ENCODE peak calls at places on chromosomes 13 and 19, in seven cellular contexts. One of them, this sample, is unnamed.

GRCh38 chr19:4064551-4065260 is 2.0 kb downstream of the ZBTB7A start:
- DNase-seq in mesenchymal stem cell: no peak
- DNase-seq in H1: no peak
- DNase-seq in mesendoderm: peak; percentile 53
- DNase-seq in neuronal stem cell: no peak
- DNase-seq in IMR-90: no peak
- DNase-seq in H9: peak; percentile 38
- DNase-seq in this sample: no peak

GRCh38 chr13:79987323-79987722 is 353.6 kb downstream of the SPRY2 start:
- DNase-seq in mesendoderm: no peak
- DNase-seq in neuronal stem cell: no peak
- DNase-seq in IMR-90: peak; percentile 22
- DNase-seq in H9: no peak
- DNase-seq in H1: no peak
- DNase-seq in mesenchymal stem cell: no peak
- DNase-seq in this sample: no peak

GRCh38 chr13:42373048-42373812 is 101.3 kb downstream of the AKAP11 start:
- DNase-seq in IMR-90: no peak
- DNase-seq in mesendoderm: no peak
- DNase-seq in H9: no peak
- DNase-seq in neuronal stem cell: no peak
- DNase-seq in mesenchymal stem cell: no peak
- DNase-seq in H1: no peak
- DNase-seq in this sample: no peak

GRCh38 chr19:3360494-3361383 is 5.6 kb upstream of the NFIC start:
- DNase-seq in IMR-90: no peak
- DNase-seq in H9: no peak
- DNase-seq in H1: peak; percentile 61
- DNase-seq in neuronal stem cell: no peak
- DNase-seq in mesendoderm: no peak
- DNase-seq in mesenchymal stem cell: peak; percentile 72
- DNase-seq in this sample: peak; percentile 79

GRCh38 chr13:31499274-31499673 is 240.1 kb upstream of the RXFP2 start:
- DNase-seq in mesenchymal stem cell: no peak
- DNase-seq in H9: no peak
- DNase-seq in H1: no peak
- DNase-seq in neuronal stem cell: no peak
- DNase-seq in mesendoderm: no peak
- DNase-seq in IMR-90: no peak
- DNase-seq in this sample: no peak

GRCh38 chr13:51364404-51365008 is 25.0 kb downstream of the SERPINE3 start:
- DNase-seq in mesenchymal stem cell: peak; percentile 55
- DNase-seq in mesendoderm: peak; percentile 46
- DNase-seq in H9: no peak
- DNase-seq in IMR-90: peak; percentile 79
- DNase-seq in neuronal stem cell: no peak
- DNase-seq in H1: no peak
- DNase-seq in this sample: no peak

GRCh38 chr13:109778102-109778542 is 8.3 kb downstream of the IRS2 start:
- DNase-seq in H1: no peak
- DNase-seq in neuronal stem cell: no peak
- DNase-seq in IMR-90: peak; percentile 39
- DNase-seq in mesendoderm: peak; percentile 29
- DNase-seq in H9: no peak
- DNase-seq in mesenchymal stem cell: peak; percentile 54
- DNase-seq in this sample: no peak

GRCh38 chr13:55999709-56000108 is 1141.0 kb upstream of the PRR20A start:
- DNase-seq in mesenchymal stem cell: no peak
- DNase-seq in neuronal stem cell: no peak
- DNase-seq in H1: no peak
- DNase-seq in mesendoderm: peak; percentile 47
- DNase-seq in IMR-90: no peak
- DNase-seq in H9: no peak
- DNase-seq in this sample: no peak

GRCh38 chr19:3357731-3358391 is 8.5 kb upstream of the NFIC start:
- DNase-seq in IMR-90: no peak
- DNase-seq in H1: no peak
- DNase-seq in H9: no peak
- DNase-seq in mesenchymal stem cell: no peak
- DNase-seq in mesendoderm: peak; percentile 59
- DNase-seq in neuronal stem cell: no peak
- DNase-seq in this sample: peak; percentile 94

GRCh38 chr13:49938921-49939320 is 2.8 kb upstream of the SPRYD7 start:
- DNase-seq in mesendoderm: no peak
- DNase-seq in IMR-90: no peak
- DNase-seq in H9: no peak
- DNase-seq in mesenchymal stem cell: no peak
- DNase-seq in neuronal stem cell: no peak
- DNase-seq in H1: no peak
- DNase-seq in this sample: no peak

GRCh38 chr13:23856008-23856750 is 33.0 kb downstream of the MIPEP start:
- DNase-seq in mesendoderm: peak; percentile 14
- DNase-seq in H1: no peak
- DNase-seq in H9: peak; percentile 38
- DNase-seq in neuronal stem cell: no peak
- DNase-seq in mesenchymal stem cell: no peak
- DNase-seq in IMR-90: no peak
- DNase-seq in this sample: no peak

GRCh38 chr19:35996777-35997176 is 1.8 kb downstream of the SDHAF1 start:
- DNase-seq in neuronal stem cell: no peak
- DNase-seq in IMR-90: no peak
- DNase-seq in H9: no peak
- DNase-seq in mesendoderm: no peak
- DNase-seq in H1: no peak
- DNase-seq in mesenchymal stem cell: no peak
- DNase-seq in this sample: no peak

GRCh38 chr13:51230473-51231105 is 8.4 kb downstream of the FAM124A start:
- DNase-seq in H9: peak; percentile 18
- DNase-seq in mesendoderm: no peak
- DNase-seq in mesenchymal stem cell: peak; percentile 28
- DNase-seq in neuronal stem cell: no peak
- DNase-seq in H1: no peak
- DNase-seq in IMR-90: peak; percentile 7
- DNase-seq in this sample: no peak

GRCh38 chr13:48126944-48127814 is 32.3 kb upstream of the MED4 start:
- DNase-seq in IMR-90: peak; percentile 60
- DNase-seq in H9: peak; percentile 51
- DNase-seq in H1: no peak
- DNase-seq in mesendoderm: peak; percentile 93
- DNase-seq in neuronal stem cell: peak; percentile 54
- DNase-seq in mesenchymal stem cell: peak; percentile 72
- DNase-seq in this sample: peak; percentile 82

GRCh38 chr13:114134111-114134943 is 1.9 kb upstream of the RASA3 start:
- DNase-seq in H9: no peak
- DNase-seq in neuronal stem cell: no peak
- DNase-seq in H1: no peak
- DNase-seq in mesenchymal stem cell: no peak
- DNase-seq in IMR-90: no peak
- DNase-seq in mesendoderm: no peak
- DNase-seq in this sample: no peak

GRCh38 chr19:7200739-7201138 is 93.5 kb downstream of the INSR start:
- DNase-seq in neuronal stem cell: no peak
- DNase-seq in mesendoderm: no peak
- DNase-seq in H9: no peak
- DNase-seq in IMR-90: no peak
- DNase-seq in H1: no peak
- DNase-seq in mesenchymal stem cell: no peak
- DNase-seq in this sample: no peak

GRCh38 chr13:35791191-35791902 is 314.9 kb upstream of the MAB21L1 start:
- DNase-seq in H9: no peak
- DNase-seq in mesendoderm: no peak
- DNase-seq in H1: no peak
- DNase-seq in IMR-90: peak; percentile 48
- DNase-seq in neuronal stem cell: no peak
- DNase-seq in mesenchymal stem cell: peak; percentile 8
- DNase-seq in this sample: peak; percentile 83

GRCh38 chr13:58087566-58087965 is 456.0 kb downstream of the PCDH17 start:
- DNase-seq in H1: no peak
- DNase-seq in mesenchymal stem cell: peak; percentile 67
- DNase-seq in neuronal stem cell: no peak
- DNase-seq in mesendoderm: peak; percentile 8
- DNase-seq in H9: no peak
- DNase-seq in IMR-90: no peak
- DNase-seq in this sample: no peak

GRCh38 chr13:28716511-28716910 is 2.3 kb downstream of the SLC46A3 start:
- DNase-seq in mesenchymal stem cell: peak; percentile 88
- DNase-seq in neuronal stem cell: no peak
- DNase-seq in H1: no peak
- DNase-seq in H9: no peak
- DNase-seq in mesendoderm: peak; percentile 97
- DNase-seq in IMR-90: peak; percentile 83
- DNase-seq in this sample: no peak

DNA sequence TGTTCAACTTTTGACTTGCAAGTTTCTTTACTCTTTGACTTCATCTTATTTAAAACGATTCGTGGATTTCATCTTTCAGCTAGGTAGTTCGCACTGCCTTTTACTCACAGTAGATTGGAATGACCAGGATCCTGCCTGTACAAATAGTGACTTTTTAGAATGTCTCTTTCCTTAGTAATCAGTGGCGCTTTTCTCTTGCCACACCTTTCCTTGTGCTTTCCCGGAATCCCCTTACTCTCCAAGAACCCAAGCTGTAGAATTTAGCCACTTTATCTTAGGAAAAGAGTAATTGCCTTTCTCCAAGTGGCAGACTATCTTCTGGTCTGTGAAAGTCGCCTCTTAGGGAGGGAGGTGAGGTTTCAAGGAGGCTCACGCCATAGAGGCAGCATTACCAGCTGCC is 123.4 kb downstream of the LMO7 start:
- DNase-seq in IMR-90: no peak
- DNase-seq in neuronal stem cell: no peak
- DNase-seq in mesenchymal stem cell: no peak
- DNase-seq in mesendoderm: no peak
- DNase-seq in H9: no peak
- DNase-seq in H1: no peak
- DNase-seq in this sample: peak; percentile 46
- H4K8ac ChIP-seq in IMR-90: no peak overlapping the region
- H4K8ac ChIP-seq in neuronal stem cell: no peak overlapping the region
- H4K8ac ChIP-seq in mesenchymal stem cell: peak overlapping the region; percentile 40
- H4K8ac ChIP-seq in mesendoderm: no peak overlapping the region
- H4K8ac ChIP-seq in H9: no peak overlapping the region
- H4K8ac ChIP-seq in H1: no peak overlapping the region
- H4K8ac ChIP-seq in this sample: no peak overlapping the region

GRCh38 chr13:38167164-38167822 is 182.4 kb upstream of the UFM1 start:
- DNase-seq in mesendoderm: no peak
- DNase-seq in H9: no peak
- DNase-seq in mesenchymal stem cell: no peak
- DNase-seq in IMR-90: no peak
- DNase-seq in neuronal stem cell: no peak
- DNase-seq in H1: no peak
- DNase-seq in this sample: no peak
- H4K8ac ChIP-seq in mesendoderm: no peak overlapping the region
- H4K8ac ChIP-seq in H9: no peak overlapping the region
- H4K8ac ChIP-seq in mesenchymal stem cell: no peak overlapping the region
- H4K8ac ChIP-seq in IMR-90: no peak overlapping the region
- H4K8ac ChIP-seq in neuronal stem cell: no peak overlapping the region
- H4K8ac ChIP-seq in H1: no peak overlapping the region
- H4K8ac ChIP-seq in this sample: no peak overlapping the region

GRCh38 chr13:60398949-60399589 is 2.0 kb downstream of the TDRD3 start:
- DNase-seq in mesenchymal stem cell: peak; percentile 34
- DNase-seq in IMR-90: peak; percentile 43
- DNase-seq in neuronal stem cell: no peak
- DNase-seq in H9: no peak
- DNase-seq in H1: no peak
- DNase-seq in mesendoderm: no peak
- DNase-seq in this sample: no peak

GRCh38 chr13:60398438-60398891 is 1.4 kb downstream of the TDRD3 start:
- DNase-seq in neuronal stem cell: no peak
- DNase-seq in mesenchymal stem cell: peak; percentile 4
- DNase-seq in mesendoderm: no peak
- DNase-seq in H9: no peak
- DNase-seq in IMR-90: no peak
- DNase-seq in H1: no peak
- DNase-seq in this sample: no peak

GRCh38 chr13:60396008-60396782 is 825 bp upstream of the TDRD3 start:
- DNase-seq in neuronal stem cell: peak; percentile 79
- DNase-seq in mesenchymal stem cell: peak; percentile 92
- DNase-seq in IMR-90: peak; percentile 87
- DNase-seq in mesendoderm: peak; percentile 95
- DNase-seq in H1: peak; percentile 86
- DNase-seq in H9: peak; percentile 94
- DNase-seq in this sample: peak; percentile 83

GRCh38 chr13:60397693-60398437 is 845 bp downstream of the TDRD3 start:
- DNase-seq in H9: peak; percentile 60
- DNase-seq in IMR-90: peak; percentile 67
- DNase-seq in neuronal stem cell: peak; percentile 26
- DNase-seq in H1: no peak
- DNase-seq in mesendoderm: peak; percentile 81
- DNase-seq in mesenchymal stem cell: peak; percentile 80
- DNase-seq in this sample: peak; percentile 74

GRCh38 chr13:60396783-60397692 is at the start of gene TDRD3:
- DNase-seq in mesendoderm: peak; percentile 95
- DNase-seq in H1: peak; percentile 86
- DNase-seq in IMR-90: peak; percentile 82
- DNase-seq in neuronal stem cell: peak; percentile 79
- DNase-seq in H9: peak; percentile 87
- DNase-seq in mesenchymal stem cell: peak; percentile 92
- DNase-seq in this sample: peak; percentile 86
- H4K8ac ChIP-seq in mesendoderm: peak within 1 kb of the TSS; percentile 96
- H4K8ac ChIP-seq in H1: peak within 1 kb of the TSS; percentile 89
- H4K8ac ChIP-seq in IMR-90: peak within 1 kb of the TSS; percentile 79
- H4K8ac ChIP-seq in neuronal stem cell: no peak within 1 kb of the TSS
- H4K8ac ChIP-seq in H9: no peak within 1 kb of the TSS
- H4K8ac ChIP-seq in mesenchymal stem cell: peak within 1 kb of the TSS; percentile 94
- H4K8ac ChIP-seq in this sample: peak within 1 kb of the TSS; percentile 97

DNA sequence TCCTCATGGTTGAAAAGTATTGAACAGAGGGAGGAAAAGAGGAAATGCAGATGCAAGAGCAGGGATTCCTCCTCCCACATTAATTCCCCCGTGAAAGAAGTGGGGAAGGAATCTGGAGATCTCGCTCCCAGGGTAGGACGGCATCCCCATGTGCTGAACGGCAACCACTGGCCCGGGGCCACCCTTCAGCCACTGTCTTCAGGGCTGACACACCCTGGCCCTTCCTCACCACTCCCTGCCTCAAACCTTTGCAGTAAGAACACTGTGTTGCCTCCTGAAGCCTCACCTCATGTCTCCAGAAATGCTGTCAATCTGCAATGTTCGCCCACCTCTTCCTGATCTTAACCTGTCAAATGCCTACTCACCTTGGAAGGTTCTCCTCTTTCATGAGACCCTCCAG is 10.9 kb upstream of the DOCK9 start:
- DNase-seq in H1: no peak
- DNase-seq in H9: no peak
- DNase-seq in mesendoderm: no peak
- DNase-seq in mesenchymal stem cell: no peak
- DNase-seq in neuronal stem cell: no peak
- DNase-seq in IMR-90: no peak
- DNase-seq in this sample: no peak
- H4K8ac ChIP-seq in H1: no peak overlapping the region
- H4K8ac ChIP-seq in H9: no peak overlapping the region
- H4K8ac ChIP-seq in mesendoderm: no peak overlapping the region
- H4K8ac ChIP-seq in mesenchymal stem cell: peak overlapping the region; percentile 36
- H4K8ac ChIP-seq in neuronal stem cell: no peak overlapping the region
- H4K8ac ChIP-seq in IMR-90: no peak overlapping the region
- H4K8ac ChIP-seq in this sample: no peak overlapping the region